ENCODE peak calls at places on chromosome 4, in five cellular contexts. W, C, Z, M and R are unnamed samples.

GRCh38 chr4:87497141-87497540 is 32.0 kb downstream of the SPARCL1 start:
- DNase-seq in W (no peak), C (no peak), Z (no peak), M (no peak), R (no peak)

GRCh38 chr4:39039108-39039507 is 6.9 kb upstream of the TMEM156 start:
- DNase-seq in W (no peak), M (no peak), Z (no peak), C (no peak), R (no peak)

GRCh38 chr4:123699823-123700822 is 303.5 kb downstream of the SPRY1 start:
- DNase-seq in Z (no peak), M (peak; percentile 97), W (peak; percentile 93), C (no peak), R (no peak)

GRCh38 chr4:114599231-114600065 is 841 bp downstream of the UGT8 start:
- DNase-seq in W (no peak), C (no peak), M (no peak), Z (no peak), R (no peak)

GRCh38 chr4:180674629-180675367 is 1568.4 kb upstream of the TENM3 start:
- DNase-seq in C (no peak), Z (no peak), W (no peak), M (no peak), R (no peak)

GRCh38 chr4:76279462-76279861 is 27.1 kb upstream of the STBD1 start:
- DNase-seq in C (no peak), Z (no peak), M (no peak), W (no peak), R (no peak)

GRCh38 chr4:94165256-94165655 is 42.4 kb upstream of the SMARCAD1 start:
- DNase-seq in M (no peak), W (no peak), C (no peak), Z (no peak), R (no peak)

GRCh38 chr4:138003248-138003647 is 238.9 kb downstream of the SLC7A11 start:
- DNase-seq in C (no peak), M (peak; percentile 18), W (peak; percentile 51), Z (no peak), R (no peak)

GRCh38 chr4:6541789-6542188 is 33.2 kb upstream of the MAN2B2 start:
- DNase-seq in C (no peak), M (peak; percentile 20), W (no peak), Z (no peak), R (no peak)

GRCh38 chr4:6263541-6264540 is 5.8 kb upstream of the WFS1 start:
- DNase-seq in M (peak; percentile 64), Z (no peak), W (peak; percentile 63), C (peak; percentile 62), R (no peak)

DNA sequence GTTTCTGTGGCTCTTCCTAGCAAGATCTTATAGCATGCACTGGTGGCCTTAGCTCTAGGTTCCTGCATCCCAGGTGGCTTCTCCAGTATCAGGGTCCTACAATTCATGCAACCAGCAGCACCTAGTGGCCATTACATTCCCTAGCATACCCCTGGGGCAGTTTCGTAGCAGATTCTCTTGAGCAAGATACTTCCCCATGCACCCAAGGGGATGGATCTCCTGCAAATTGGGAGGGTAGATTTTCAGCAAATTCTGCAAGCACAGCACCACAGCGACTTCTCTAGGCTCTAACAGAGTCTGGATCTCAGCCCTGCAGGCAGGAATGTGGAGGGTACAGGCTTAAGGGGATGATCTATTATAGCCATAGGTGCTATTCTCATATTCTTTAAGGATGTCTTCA is 13.1 kb upstream of the SLC9B1 start:
- DNase-seq in M (peak; percentile 42), Z (no peak), W (peak; percentile 32), C (no peak), R (no peak)
- TF ChIP-seq CTCF in M (peak; percentile 69), Z (no peak), W (peak; percentile 40), C (no peak), R (peak; percentile 35)

GRCh38 chr4:47703964-47704363 is 133.9 kb downstream of the CORIN start:
- DNase-seq in C (peak; percentile 19), M (no peak), W (no peak), Z (no peak), R (no peak)

GRCh38 chr4:47703008-47703407 is 134.9 kb downstream of the CORIN start:
- DNase-seq in Z (no peak), W (no peak), M (no peak), C (no peak), R (no peak)

GRCh38 chr4:47705326-47705981 is 132.4 kb downstream of the CORIN start:
- DNase-seq in M (peak; percentile 51), Z (no peak), W (peak; percentile 55), C (no peak), R (no peak)

GRCh38 chr4:47701286-47701685 is 136.6 kb downstream of the CORIN start:
- DNase-seq in C (no peak), M (no peak), Z (no peak), W (no peak), R (no peak)

DNA sequence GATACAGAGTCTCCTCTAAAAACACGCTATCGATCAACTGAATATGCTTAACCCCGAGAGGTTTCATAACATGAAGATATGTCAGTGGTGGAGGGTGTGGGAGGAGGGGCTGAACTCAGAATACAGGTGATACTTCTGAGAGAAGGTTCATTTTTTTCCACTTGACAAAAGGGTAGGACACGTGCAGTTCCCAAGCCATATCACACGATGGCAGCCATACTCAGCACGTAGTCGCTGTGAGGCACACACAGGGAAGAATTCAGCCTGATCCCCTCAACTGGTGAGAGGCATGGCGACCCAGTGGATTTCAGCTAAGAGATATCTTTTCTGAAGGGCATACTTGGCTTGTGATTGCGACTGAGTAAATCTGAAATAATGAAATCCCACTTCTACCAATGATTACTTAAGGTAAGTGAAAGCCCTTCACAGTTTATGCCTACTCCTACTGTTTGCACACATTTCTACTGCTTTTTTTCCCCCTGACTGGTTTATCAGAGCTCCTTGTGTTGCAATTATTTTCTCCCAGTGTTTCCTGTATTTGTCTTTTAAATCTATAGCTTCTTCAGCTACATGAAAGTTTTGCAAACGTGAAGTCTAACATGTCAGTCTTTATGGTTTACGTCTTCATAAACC is 133.1 kb downstream of the CORIN start:
- DNase-seq in M (peak; percentile 50), Z (no peak), C (no peak), W (peak; percentile 37), R (no peak)
- TF ChIP-seq CTCF in M (peak; percentile 36), Z (no peak), C (no peak), W (peak; percentile 58), R (peak; percentile 67)

GRCh38 chr4:15955670-15956069 is 7.3 kb downstream of the FGFBP2 start:
- DNase-seq in Z (no peak), M (peak; percentile 24), W (peak; percentile 23), C (no peak), R (no peak)
- TF ChIP-seq CTCF in Z (no peak), M (peak; percentile 44), W (peak; percentile 36), C (no peak), R (no peak)

GRCh38 chr4:85420831-85421230 is 54.1 kb upstream of the ARHGAP24 start:
- DNase-seq in W (no peak), M (no peak), C (no peak), Z (no peak), R (no peak)
- TF ChIP-seq CTCF in W (no peak), M (no peak), C (no peak), Z (no peak), R (no peak)

GRCh38 chr4:177446571-177446970 is 4.3 kb upstream of the AGA start:
- DNase-seq in W (no peak), M (no peak), C (no peak), Z (no peak), R (no peak)

GRCh38 chr4:177444911-177445736 is 2.9 kb upstream of the AGA start:
- DNase-seq in C (no peak), W (no peak), M (no peak), Z (no peak), R (no peak)

GRCh38 chr4:177442623-177443155 is 452 bp upstream of the AGA start:
- DNase-seq in M (no peak), Z (no peak), W (no peak), C (no peak), R (no peak)

GRCh38 chr4:177441061-177441802 is 1.0 kb downstream of the AGA start:
- DNase-seq in Z (no peak), W (peak; percentile 28), M (peak; percentile 14), C (no peak), R (no peak)

DNA sequence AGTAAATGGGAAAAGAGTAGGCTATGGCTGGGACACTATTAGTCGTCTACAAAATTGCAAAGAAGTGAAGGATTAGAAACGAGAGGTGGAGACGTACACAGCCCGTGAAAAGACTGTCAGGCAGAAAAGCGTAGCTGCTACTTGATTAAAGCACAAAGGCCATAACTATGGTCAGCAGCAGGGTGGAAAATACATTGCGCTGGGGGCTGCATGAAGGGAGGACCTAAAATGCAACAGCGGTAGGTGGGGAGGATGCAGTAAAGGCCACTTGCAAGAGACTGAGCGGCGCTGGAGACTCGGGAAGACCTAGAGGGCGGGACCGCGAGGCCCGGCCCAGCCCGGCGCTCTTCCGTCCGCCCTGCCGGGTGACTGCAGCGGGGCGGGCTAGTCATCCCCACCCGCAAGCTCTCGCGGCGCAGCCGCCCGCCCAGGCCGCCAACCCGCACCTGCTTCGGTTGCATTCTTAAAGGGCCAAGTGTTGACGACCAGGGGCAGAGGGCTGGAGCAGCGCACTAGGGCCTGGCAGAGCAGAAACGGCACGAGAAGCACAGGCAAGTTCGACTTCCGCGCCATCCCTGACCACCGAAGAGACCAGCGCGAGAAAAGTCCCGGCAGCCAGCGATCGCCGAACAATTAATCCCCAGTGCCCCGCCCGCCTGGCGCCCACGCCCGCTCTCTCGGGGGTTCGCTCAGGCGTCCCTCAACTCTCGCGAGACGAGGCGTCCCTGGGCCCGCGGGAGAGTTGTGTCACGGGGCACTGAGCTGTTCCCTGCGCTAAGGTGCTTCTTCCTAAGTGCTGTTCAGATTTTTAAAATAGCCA is at the start of gene AGA:
- DNase-seq in C (peak; percentile 96), W (peak; percentile 93), M (peak; percentile 96), Z (peak; percentile 99), R (peak; percentile 56)
- TF ChIP-seq CTCF in C (peak; percentile 6), W (no peak), M (no peak), Z (no peak), R (no peak)

DNA sequence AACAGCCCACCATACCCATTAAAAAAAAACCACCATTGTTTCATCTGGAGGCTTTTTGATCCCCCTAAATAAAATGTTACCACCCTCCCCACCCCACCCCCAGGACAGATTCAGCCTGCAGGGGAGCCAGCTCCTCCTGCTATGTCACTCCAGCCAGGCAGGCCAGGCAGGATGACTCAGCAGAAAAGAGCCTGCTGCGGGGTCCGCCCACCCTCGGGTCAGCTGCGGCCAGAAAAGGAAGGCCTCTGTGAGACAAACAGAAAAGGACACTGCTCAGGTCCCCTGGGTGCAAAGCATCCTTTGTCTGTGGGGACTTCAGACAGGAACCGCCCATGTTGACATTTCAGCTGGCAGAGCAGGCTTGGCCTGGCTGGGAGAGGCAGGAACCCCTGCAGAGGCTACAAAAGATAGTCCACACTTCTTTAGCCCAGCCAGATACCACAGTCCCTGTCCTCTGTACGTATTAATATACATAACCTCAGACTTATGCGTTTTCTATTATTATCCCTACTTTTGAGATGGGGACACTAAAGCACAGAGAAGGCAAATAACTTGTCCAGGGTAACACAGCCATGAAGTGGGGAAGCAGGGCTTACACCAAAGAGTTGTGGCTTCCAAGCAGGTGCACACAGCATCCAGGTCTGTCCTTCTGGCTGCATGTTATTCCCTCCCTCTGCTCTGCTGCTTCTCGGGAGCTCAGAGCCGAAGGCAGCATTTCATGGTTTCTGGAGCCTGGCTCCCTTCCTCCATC is 147.7 kb downstream of the CPEB2 start:
- DNase-seq in W (peak; percentile 76), C (peak; percentile 54), M (peak; percentile 84), Z (peak; percentile 89), R (no peak)
- TF ChIP-seq CTCF in W (peak; percentile 17), C (no peak), M (peak; percentile 35), Z (no peak), R (no peak)

GRCh38 chr4:77432702-77433101 is 172.9 kb upstream of the CXCL13 start:
- DNase-seq in W (no peak), M (peak; percentile 6), C (no peak), Z (no peak), R (no peak)
- TF ChIP-seq CTCF in W (no peak), M (no peak), C (no peak), Z (no peak), R (peak; percentile 36)